ENCODE peak calls at places on chromosome 4, in seven cellular contexts. K, S, T, G, V, B and U are unnamed samples.

GRCh38 chr4:113574636-113575103 is 186.9 kb downstream of the CAMK2D start:
- DNase-seq in G (no peak), B (peak), T (peak), V (no peak), S (no peak), K (no peak), U (peak)

GRCh38 chr4:13627185-13627605 is 330 bp downstream of the BOD1L1 start:
- DNase-seq in K (no peak), S (no peak), B (no peak), T (no peak), G (no peak), V (no peak), U (no peak)

GRCh38 chr4:74751856-74752255 is 42.5 kb downstream of the BTC start:
- DNase-seq in G (no peak), S (no peak), V (no peak), B (no peak), K (no peak), T (no peak), U (no peak)

GRCh38 chr4:110361921-110362320 is 114.0 kb upstream of the ENPEP start:
- DNase-seq in S (no peak), T (peak), V (no peak), B (peak), K (no peak), G (no peak), U (peak)

GRCh38 chr4:85210353-85210752 is 243.9 kb upstream of the WDFY3 start:
- DNase-seq in B (peak), T (no peak), G (no peak), K (no peak), S (no peak), V (no peak), U (peak)

GRCh38 chr4:3497095-3497494 is 34.0 kb downstream of the DOK7 start:
- DNase-seq in S (no peak), T (no peak), V (no peak), G (no peak), K (no peak), B (no peak), U (no peak)

GRCh38 chr4:153792007-153792892 is 3.4 kb upstream of the SFRP2 start:
- DNase-seq in V (no peak), K (no peak), T (peak), S (no peak), B (peak), G (peak), U (peak)

GRCh38 chr4:164613761-164614277 is 140.1 kb upstream of the SMIM31 start:
- DNase-seq in V (no peak), K (no peak), T (no peak), B (no peak), G (no peak), S (no peak), U (peak)

GRCh38 chr4:38131371-38132139 is 171.4 kb downstream of the PTTG2 start:
- DNase-seq in T (peak), B (peak), S (no peak), K (no peak), V (no peak), G (no peak), U (peak)

GRCh38 chr4:73597594-73597993 is 22.6 kb downstream of the RASSF6 start:
- DNase-seq in K (no peak), T (no peak), B (no peak), G (no peak), V (no peak), S (no peak), U (no peak)

GRCh38 chr4:57612279-57612678 is 502.1 kb upstream of the IGFBP7 start:
- DNase-seq in T (no peak), G (no peak), S (no peak), K (no peak), V (no peak), B (peak), U (no peak)

GRCh38 chr4:140931904-140932303 is 175.7 kb upstream of the TBC1D9 start:
- DNase-seq in V (no peak), K (no peak), G (no peak), S (no peak), B (no peak), T (no peak), U (peak)

GRCh38 chr4:126960760-126961159 is 672.0 kb upstream of the INTU start:
- DNase-seq in G (no peak), K (no peak), T (no peak), V (no peak), S (no peak), B (no peak), U (no peak)

GRCh38 chr4:102759835-102760644 is 728 bp downstream of the MANBA start:
- DNase-seq in V (peak), T (peak), K (no peak), B (peak), S (peak), G (peak), U (peak)

GRCh38 chr4:188030401-188030800 is 34.8 kb downstream of the ZFP42 start:
- DNase-seq in T (no peak), K (no peak), G (peak), S (no peak), V (no peak), B (no peak), U (no peak)

GRCh38 chr4:123836919-123837605 is 440.5 kb downstream of the SPRY1 start:
- DNase-seq in S (no peak), B (no peak), K (no peak), V (no peak), G (no peak), T (no peak), U (no peak)

GRCh38 chr4:138612428-138612827 is 370.3 kb upstream of the SLC7A11 start:
- DNase-seq in V (no peak), K (no peak), G (no peak), B (no peak), T (no peak), S (no peak), U (no peak)

GRCh38 chr4:53763813-53764597 is 172.7 kb upstream of the LNX1 start:
- DNase-seq in K (no peak), G (no peak), V (no peak), T (peak), S (no peak), B (peak), U (peak)

GRCh38 chr4:89161841-89162240 is 50.5 kb downstream of the TIGD2 start:
- DNase-seq in V (no peak), T (no peak), B (peak), G (no peak), K (no peak), S (no peak), U (peak)

GRCh38 chr4:78922207-78922606 is 17.0 kb downstream of the PAQR3 start:
- DNase-seq in S (no peak), B (peak), K (no peak), G (no peak), V (no peak), T (peak), U (peak)

GRCh38 chr4:73607375-73608026 is 12.7 kb downstream of the RASSF6 start:
- DNase-seq in T (no peak), S (no peak), G (no peak), K (peak), V (peak), B (peak), U (no peak)

GRCh38 chr4:129453524-129453923 is 357.6 kb downstream of the C4orf33 start:
- DNase-seq in S (no peak), K (no peak), T (no peak), B (no peak), V (peak), G (peak), U (peak)

GRCh38 chr4:121711263-121712000 is 14.7 kb upstream of the ANXA5 start:
- DNase-seq in T (peak), G (peak), V (no peak), K (peak), B (peak), S (peak), U (peak)

GRCh38 chr4:122873752-122874151 is 47.1 kb downstream of the FGF2 start:
- DNase-seq in G (no peak), B (peak), K (peak), S (no peak), T (no peak), V (no peak), U (peak)

GRCh38 chr4:26490980-26491284 is 648 bp upstream of the CCKAR start:
- DNase-seq in V (no peak), S (no peak), B (no peak), K (no peak), G (no peak), T (no peak), U (no peak)

GRCh38 chr4:33369366-33369899 is 2649.3 kb downstream of the PCDH7 start:
- DNase-seq in B (peak), K (peak), G (no peak), S (no peak), V (no peak), T (peak), U (peak)